ENCODE peak calls at places on chromosomes 7 and 10, in five cellular contexts. K, I, J, E and D are unnamed samples.

GRCh38 chr7:20304366-20304765 is 26.3 kb upstream of the ITGB8 start:
- DNase-seq in K (no peak), I (no peak), J (no peak), E (no peak), D (no peak)

GRCh38 chr10:15426558-15426957 is 55.5 kb upstream of the FAM171A1 start:
- DNase-seq in K (peak), I (no peak), J (no peak), E (no peak), D (no peak)

GRCh38 chr10:1638889-1639418 is 98.4 kb downstream of the ADARB2 start:
- DNase-seq in K (no peak), I (no peak), J (no peak), E (no peak), D (no peak)

GRCh38 chr7:587769-588168 is 68.1 kb upstream of the PDGFA start:
- DNase-seq in K (no peak), I (no peak), J (no peak), E (no peak), D (no peak)

GRCh38 chr7:104126411-104126841 is 81.4 kb downstream of the ORC5 start:
- DNase-seq in K (no peak), I (no peak), J (no peak), E (no peak), D (no peak)

GRCh38 chr10:59852671-59853070 is 53.7 kb downstream of the CCDC6 start:
- DNase-seq in K (no peak), I (no peak), J (no peak), E (no peak), D (no peak)

GRCh38 chr7:159061674-159062212 is 82.9 kb downstream of the VIPR2 start:
- DNase-seq in K (no peak), I (no peak), J (no peak), E (no peak), D (no peak)

GRCh38 chr10:113646337-113647201 is 17.3 kb downstream of the NRAP start:
- DNase-seq in K (no peak), I (no peak), J (no peak), E (no peak), D (peak)

GRCh38 chr10:64630534-64630933 is 1109.3 kb downstream of the REEP3 start:
- DNase-seq in K (no peak), I (no peak), J (no peak), E (no peak), D (no peak)

GRCh38 chr10:119478111-119479047 is 64.1 kb downstream of the RGS10 start:
- DNase-seq in K (peak), I (peak), J (no peak), E (peak), D (no peak)

GRCh38 chr7:41758321-41758720 is 55.4 kb upstream of the INHBA start:
- DNase-seq in K (no peak), I (no peak), J (no peak), E (no peak), D (no peak)

GRCh38 chr7:79923953-79924352 is 210.7 kb upstream of the GNAI1 start:
- DNase-seq in K (no peak), I (no peak), J (no peak), E (no peak), D (no peak)

GRCh38 chr10:78982726-78983125 is 86.0 kb upstream of the ZMIZ1 start:
- DNase-seq in K (no peak), I (no peak), J (no peak), E (no peak), D (no peak)

GRCh38 chr10:45155784-45156183 is 155.1 kb downstream of the ZNF22 start:
- DNase-seq in K (no peak), I (no peak), J (no peak), E (no peak), D (no peak)

GRCh38 chr7:24730018-24730369 is 27.3 kb downstream of the GSDME start:
- DNase-seq in K (no peak), I (no peak), J (no peak), E (no peak), D (no peak)

GRCh38 chr10:9858816-9859215 is 1158.9 kb upstream of the CELF2 start:
- DNase-seq in K (no peak), I (no peak), J (no peak), E (no peak), D (no peak)

GRCh38 chr10:43204943-43205671 is 61.8 kb downstream of the RASGEF1A start:
- DNase-seq in K (peak), I (peak), J (no peak), E (peak), D (peak)

GRCh38 chr10:63388421-63389031 is 77.3 kb downstream of the JMJD1C start:
- DNase-seq in K (peak), I (no peak), J (no peak), E (no peak), D (no peak)

GRCh38 chr10:65110029-65110428 is 1588.8 kb downstream of the REEP3 start:
- DNase-seq in K (no peak), I (no peak), J (no peak), E (no peak), D (no peak)

GRCh38 chr7:157700237-157701005 is 363.6 kb downstream of the DNAJB6 start:
- DNase-seq in K (no peak), I (no peak), J (no peak), E (no peak), D (no peak)

GRCh38 chr7:16356241-16356958 is 64.9 kb downstream of the CRPPA start:
- DNase-seq in K (no peak), I (no peak), J (no peak), E (no peak), D (no peak)

GRCh38 chr10:17031656-17032630 is 97.7 kb downstream of the CUBN start:
- DNase-seq in K (no peak), I (no peak), J (no peak), E (no peak), D (no peak)

GRCh38 chr7:140249036-140249806 is 72.4 kb upstream of the KDM7A start:
- DNase-seq in K (no peak), I (no peak), J (no peak), E (no peak), D (no peak)

GRCh38 chr10:72981028-72981881 is 26.6 kb upstream of the PLA2G12B start:
- DNase-seq in K (no peak), I (no peak), J (no peak), E (no peak), D (no peak)

GRCh38 chr10:93874309-93875031 is 19.3 kb upstream of the SLC35G1 start:
- DNase-seq in K (no peak), I (no peak), J (no peak), E (no peak), D (no peak)